ENCODE peak calls at places on chromosomes 6 and 20, in six cellular contexts. One of them, this sample, is unnamed.

GRCh38 chr6:76435174-76435573 is 362.7 kb upstream of the IMPG1 start:
- DNase-seq in A549: no peak
- DNase-seq in endothelial cell of umbilical vein: no peak
- DNase-seq in K562: no peak
- DNase-seq in HepG2: no peak
- DNase-seq in GM12878: no peak
- DNase-seq in this sample: no peak

GRCh38 chr6:147642458-147642857 is 134.0 kb downstream of the SAMD5 start:
- DNase-seq in HepG2: no peak
- DNase-seq in K562: no peak
- DNase-seq in A549: no peak
- DNase-seq in GM12878: no peak
- DNase-seq in endothelial cell of umbilical vein: no peak
- DNase-seq in this sample: no peak

GRCh38 chr20:38645980-38646858 is 44.6 kb downstream of the ARHGAP40 start:
- DNase-seq in GM12878: peak; percentile 25
- DNase-seq in HepG2: peak; percentile 71
- DNase-seq in A549: peak; percentile 71
- DNase-seq in K562: peak; percentile 93
- DNase-seq in endothelial cell of umbilical vein: peak; percentile 64
- DNase-seq in this sample: peak; percentile 83

GRCh38 chr20:46512943-46513844 is at the start of gene ZNF334:
- DNase-seq in endothelial cell of umbilical vein: no peak
- DNase-seq in GM12878: no peak
- DNase-seq in A549: no peak
- DNase-seq in K562: peak; percentile 44
- DNase-seq in HepG2: peak; percentile 69
- DNase-seq in this sample: peak; percentile 81

GRCh38 chr6:14506656-14507242 is 389.2 kb downstream of the CD83 start:
- DNase-seq in GM12878: no peak
- DNase-seq in K562: no peak
- DNase-seq in endothelial cell of umbilical vein: no peak
- DNase-seq in HepG2: no peak
- DNase-seq in A549: no peak
- DNase-seq in this sample: no peak

GRCh38 chr20:47139934-47140333 is 216.6 kb downstream of the ZMYND8 start:
- DNase-seq in endothelial cell of umbilical vein: no peak
- DNase-seq in HepG2: peak; percentile 38
- DNase-seq in K562: no peak
- DNase-seq in A549: peak; percentile 59
- DNase-seq in GM12878: no peak
- DNase-seq in this sample: no peak

GRCh38 chr20:63000036-63000435 is 6.7 kb downstream of the BHLHE23 start:
- DNase-seq in GM12878: no peak
- DNase-seq in K562: no peak
- DNase-seq in endothelial cell of umbilical vein: no peak
- DNase-seq in A549: no peak
- DNase-seq in HepG2: no peak
- DNase-seq in this sample: no peak

GRCh38 chr6:35044145-35044745 is 96.9 kb downstream of the TCP11 start:
- DNase-seq in A549: no peak
- DNase-seq in GM12878: no peak
- DNase-seq in K562: no peak
- DNase-seq in endothelial cell of umbilical vein: no peak
- DNase-seq in HepG2: no peak
- DNase-seq in this sample: peak; percentile 88

GRCh38 chr6:158131926-158132325 is 36.1 kb downstream of the SERAC1 start:
- DNase-seq in K562: peak; percentile 44
- DNase-seq in A549: peak; percentile 50
- DNase-seq in HepG2: peak; percentile 58
- DNase-seq in endothelial cell of umbilical vein: peak; percentile 53
- DNase-seq in GM12878: no peak
- DNase-seq in this sample: peak; percentile 72

GRCh38 chr6:2503816-2504494 is 246.8 kb downstream of the MYLK4 start:
- DNase-seq in K562: no peak
- DNase-seq in HepG2: peak; percentile 55
- DNase-seq in GM12878: no peak
- DNase-seq in endothelial cell of umbilical vein: no peak
- DNase-seq in A549: peak; percentile 77
- DNase-seq in this sample: peak; percentile 93

GRCh38 chr6:57262491-57262890 is 40.4 kb upstream of the RAB23 start:
- DNase-seq in endothelial cell of umbilical vein: no peak
- DNase-seq in K562: no peak
- DNase-seq in A549: no peak
- DNase-seq in HepG2: no peak
- DNase-seq in GM12878: no peak
- DNase-seq in this sample: no peak

GRCh38 chr6:29762051-29762450 is 38.8 kb downstream of the HLA-F start:
- DNase-seq in GM12878: no peak
- DNase-seq in HepG2: no peak
- DNase-seq in K562: no peak
- DNase-seq in A549: no peak
- DNase-seq in endothelial cell of umbilical vein: no peak
- DNase-seq in this sample: no peak

GRCh38 chr6:111361648-111362047 is 121.4 kb downstream of the REV3L start:
- DNase-seq in HepG2: peak; percentile 39
- DNase-seq in endothelial cell of umbilical vein: peak; percentile 46
- DNase-seq in K562: peak; percentile 26
- DNase-seq in GM12878: no peak
- DNase-seq in A549: peak; percentile 27
- DNase-seq in this sample: peak; percentile 33

GRCh38 chr6:72084992-72085569 is 198.7 kb downstream of the RIMS1 start:
- DNase-seq in GM12878: no peak
- DNase-seq in HepG2: no peak
- DNase-seq in endothelial cell of umbilical vein: peak; percentile 24
- DNase-seq in A549: no peak
- DNase-seq in K562: no peak
- DNase-seq in this sample: peak; percentile 35

GRCh38 chr6:154154389-154154967 is 115.4 kb downstream of the OPRM1 start:
- DNase-seq in endothelial cell of umbilical vein: peak; percentile 80
- DNase-seq in K562: peak; percentile 58
- DNase-seq in GM12878: no peak
- DNase-seq in HepG2: peak; percentile 62
- DNase-seq in A549: peak; percentile 67
- DNase-seq in this sample: peak; percentile 84

GRCh38 chr6:4603291-4603690 is 172.9 kb upstream of the CDYL start:
- DNase-seq in GM12878: no peak
- DNase-seq in K562: no peak
- DNase-seq in HepG2: no peak
- DNase-seq in A549: no peak
- DNase-seq in endothelial cell of umbilical vein: peak; percentile 56
- DNase-seq in this sample: peak; percentile 90

GRCh38 chr20:36391456-36391855 is 85.3 kb downstream of the DLGAP4 start:
- DNase-seq in GM12878: no peak
- DNase-seq in endothelial cell of umbilical vein: no peak
- DNase-seq in A549: no peak
- DNase-seq in K562: no peak
- DNase-seq in HepG2: no peak
- DNase-seq in this sample: no peak

GRCh38 chr20:57023997-57024396 is 242.4 kb downstream of the BMP7 start:
- DNase-seq in HepG2: no peak
- DNase-seq in endothelial cell of umbilical vein: no peak
- DNase-seq in GM12878: no peak
- DNase-seq in K562: no peak
- DNase-seq in A549: no peak
- DNase-seq in this sample: no peak

GRCh38 chr20:38893485-38894090 is 32.6 kb upstream of the FAM83D start:
- DNase-seq in A549: peak; percentile 63
- DNase-seq in endothelial cell of umbilical vein: peak; percentile 65
- DNase-seq in K562: peak; percentile 85
- DNase-seq in HepG2: peak; percentile 43
- DNase-seq in GM12878: peak; percentile 38
- DNase-seq in this sample: peak; percentile 70

GRCh38 chr20:57203204-57203603 is 63.2 kb downstream of the BMP7 start:
- DNase-seq in K562: no peak
- DNase-seq in GM12878: no peak
- DNase-seq in endothelial cell of umbilical vein: no peak
- DNase-seq in HepG2: no peak
- DNase-seq in A549: no peak
- DNase-seq in this sample: no peak

GRCh38 chr20:33992145-33992922 is 1.4 kb upstream of the RALY start:
- DNase-seq in HepG2: no peak
- DNase-seq in GM12878: no peak
- DNase-seq in endothelial cell of umbilical vein: no peak
- DNase-seq in A549: no peak
- DNase-seq in K562: no peak
- DNase-seq in this sample: no peak

GRCh38 chr6:108254436-108255410 is 6.1 kb downstream of the SNX3 start:
- DNase-seq in K562: no peak
- DNase-seq in GM12878: no peak
- DNase-seq in A549: no peak
- DNase-seq in HepG2: no peak
- DNase-seq in endothelial cell of umbilical vein: peak; percentile 22
- DNase-seq in this sample: peak; percentile 31

GRCh38 chr6:167679137-167679736 is 147.5 kb upstream of the AFDN start:
- DNase-seq in endothelial cell of umbilical vein: no peak
- DNase-seq in HepG2: no peak
- DNase-seq in GM12878: no peak
- DNase-seq in K562: no peak
- DNase-seq in A549: no peak
- DNase-seq in this sample: no peak

GRCh38 chr20:21182832-21183563 is 57.1 kb downstream of the KIZ start:
- DNase-seq in A549: peak; percentile 47
- DNase-seq in HepG2: no peak
- DNase-seq in GM12878: no peak
- DNase-seq in K562: no peak
- DNase-seq in endothelial cell of umbilical vein: no peak
- DNase-seq in this sample: peak; percentile 77

GRCh38 chr6:119148102-119148824 is 69.8 kb upstream of the FAM184A start:
- DNase-seq in K562: peak; percentile 32
- DNase-seq in GM12878: no peak
- DNase-seq in A549: peak; percentile 47
- DNase-seq in HepG2: peak; percentile 79
- DNase-seq in endothelial cell of umbilical vein: peak; percentile 72
- DNase-seq in this sample: peak; percentile 67

GRCh38 chr6:168286116-168286515 is 33.5 kb downstream of the DACT2 start:
- DNase-seq in HepG2: peak; percentile 63
- DNase-seq in GM12878: no peak
- DNase-seq in A549: no peak
- DNase-seq in endothelial cell of umbilical vein: no peak
- DNase-seq in K562: no peak
- DNase-seq in this sample: no peak

GRCh38 chr20:42754713-42755112 is 435.0 kb downstream of the PTPRT start:
- DNase-seq in K562: no peak
- DNase-seq in endothelial cell of umbilical vein: no peak
- DNase-seq in A549: no peak
- DNase-seq in GM12878: no peak
- DNase-seq in HepG2: no peak
- DNase-seq in this sample: peak; percentile 8

GRCh38 chr20:23367770-23368169 is 5.8 kb downstream of the GZF1 start:
- DNase-seq in endothelial cell of umbilical vein: no peak
- DNase-seq in HepG2: no peak
- DNase-seq in GM12878: no peak
- DNase-seq in A549: no peak
- DNase-seq in K562: no peak
- DNase-seq in this sample: no peak

GRCh38 chr20:57323034-57323433 is 6.6 kb upstream of the SPO11 start:
- DNase-seq in A549: no peak
- DNase-seq in HepG2: no peak
- DNase-seq in endothelial cell of umbilical vein: no peak
- DNase-seq in K562: no peak
- DNase-seq in GM12878: no peak
- DNase-seq in this sample: peak; percentile 86

GRCh38 chr20:61682998-61683681 is 382.5 kb downstream of the TAF4 start:
- DNase-seq in endothelial cell of umbilical vein: no peak
- DNase-seq in GM12878: no peak
- DNase-seq in K562: no peak
- DNase-seq in A549: no peak
- DNase-seq in HepG2: no peak
- DNase-seq in this sample: no peak
- TF ChIP-seq MYC in endothelial cell of umbilical vein: no peak
- TF ChIP-seq MYC in GM12878: no peak
- TF ChIP-seq MYC in K562: no peak
- TF ChIP-seq MYC in A549: no peak
- TF ChIP-seq MYC in HepG2: no peak
- TF ChIP-seq MYC in this sample: no peak

GRCh38 chr6:42105714-42106662 is 36.4 kb downstream of the C6orf132 start:
- DNase-seq in endothelial cell of umbilical vein: no peak
- DNase-seq in GM12878: no peak
- DNase-seq in HepG2: no peak
- DNase-seq in A549: no peak
- DNase-seq in K562: no peak
- DNase-seq in this sample: no peak

GRCh38 chr6:42103753-42104094 is 38.7 kb downstream of the C6orf132 start:
- DNase-seq in GM12878: no peak
- DNase-seq in HepG2: no peak
- DNase-seq in A549: no peak
- DNase-seq in K562: no peak
- DNase-seq in endothelial cell of umbilical vein: no peak
- DNase-seq in this sample: no peak

GRCh38 chr6:42103218-42103617 is 39.2 kb downstream of the C6orf132 start:
- DNase-seq in A549: no peak
- DNase-seq in HepG2: no peak
- DNase-seq in endothelial cell of umbilical vein: no peak
- DNase-seq in K562: no peak
- DNase-seq in GM12878: no peak
- DNase-seq in this sample: no peak

GRCh38 chr6:42104807-42105713 is 37.4 kb downstream of the C6orf132 start:
- DNase-seq in HepG2: no peak
- DNase-seq in GM12878: no peak
- DNase-seq in endothelial cell of umbilical vein: no peak
- DNase-seq in A549: no peak
- DNase-seq in K562: no peak
- DNase-seq in this sample: peak; percentile 30

GRCh38 chr6:42104095-42104806 is 38.2 kb downstream of the C6orf132 start:
- DNase-seq in endothelial cell of umbilical vein: peak; percentile 64
- DNase-seq in K562: peak; percentile 93
- DNase-seq in A549: peak; percentile 30
- DNase-seq in GM12878: peak; percentile 15
- DNase-seq in HepG2: peak; percentile 61
- DNase-seq in this sample: peak; percentile 87
- TF ChIP-seq POLR2A in endothelial cell of umbilical vein: no peak
- TF ChIP-seq POLR2A in K562: peak; percentile 79
- TF ChIP-seq POLR2A in A549: no peak
- TF ChIP-seq POLR2A in GM12878: peak; percentile 20
- TF ChIP-seq POLR2A in HepG2: no peak
- TF ChIP-seq POLR2A in this sample: no peak

GRCh38 chr6:69456086-69456485 is 340.7 kb downstream of the LMBRD1 start:
- DNase-seq in K562: no peak
- DNase-seq in endothelial cell of umbilical vein: no peak
- DNase-seq in HepG2: no peak
- DNase-seq in GM12878: no peak
- DNase-seq in A549: no peak
- DNase-seq in this sample: no peak
- TF ChIP-seq MYC in K562: no peak
- TF ChIP-seq MYC in endothelial cell of umbilical vein: no peak
- TF ChIP-seq MYC in HepG2: no peak
- TF ChIP-seq MYC in GM12878: no peak
- TF ChIP-seq MYC in A549: no peak
- TF ChIP-seq MYC in this sample: no peak

DNA sequence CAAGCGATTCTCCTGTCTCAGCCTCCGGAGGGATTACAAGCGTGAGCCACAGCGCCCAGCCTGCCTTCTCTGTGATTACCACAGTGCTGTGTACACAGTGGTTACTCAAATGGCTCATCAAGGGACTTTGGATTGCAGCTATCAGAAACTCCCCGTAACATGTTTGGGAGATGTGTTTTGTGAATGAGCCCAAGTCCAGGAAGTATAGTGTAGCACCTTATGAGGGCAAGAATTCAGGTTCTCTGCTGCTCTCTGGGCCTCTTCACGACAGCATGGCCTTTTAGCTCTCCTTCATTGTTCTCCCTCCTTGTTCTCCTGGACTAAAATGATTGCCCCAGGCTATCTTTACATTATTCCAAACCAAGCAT is 34.1 kb upstream of the RPL7L1 start:
- DNase-seq in A549: no peak
- DNase-seq in K562: no peak
- DNase-seq in endothelial cell of umbilical vein: no peak
- DNase-seq in HepG2: peak; percentile 94
- DNase-seq in GM12878: no peak
- DNase-seq in this sample: no peak
- TF ChIP-seq POLR2A in A549: no peak
- TF ChIP-seq POLR2A in K562: no peak
- TF ChIP-seq POLR2A in endothelial cell of umbilical vein: no peak
- TF ChIP-seq POLR2A in HepG2: no peak
- TF ChIP-seq POLR2A in GM12878: no peak
- TF ChIP-seq POLR2A in this sample: no peak

This sample was measured in NB4.